ENCODE peak calls at places on chromosomes 6 and 20, in seven cellular contexts. C is tibial artery; Z is cardiac muscle cell; W is OCI-LY7; Q is CD4-positive, CD25-positive, alpha-beta regulatory T cell; G is upper lobe of left lung; D is right atrium auricular region. O is an unnamed sample.

GRCh38 chr20:4813076-4813838 is 91.5 kb downstream of the PRND start:
- DNase-seq in Q (no peak), D (no peak), W (peak; percentile 87), G (peak; percentile 55), Z (no peak), C (peak; percentile 64), O (no peak)

GRCh38 chr6:75431379-75431778 is 62.2 kb downstream of the FILIP1 start:
- DNase-seq in Z (peak; percentile 56), C (no peak), G (no peak), D (no peak), W (no peak), Q (no peak), O (peak; percentile 59)

GRCh38 chr20:32249030-32249738 is 28.3 kb upstream of the KIF3B start:
- DNase-seq in C (no peak), Q (peak; percentile 36), G (no peak), Z (no peak), W (no peak), D (no peak), O (peak; percentile 57)

GRCh38 chr6:134195164-134195906 is 122.6 kb downstream of the SGK1 start:
- DNase-seq in Q (no peak), W (no peak), D (no peak), G (no peak), Z (no peak), C (no peak), O (peak; percentile 78)

GRCh38 chr6:122495612-122496011 is 24.0 kb upstream of the SERINC1 start:
- DNase-seq in G (no peak), Q (no peak), W (no peak), D (no peak), C (no peak), Z (no peak), O (no peak)

GRCh38 chr6:30411515-30412207 is 66.7 kb downstream of the RPP21 start:
- DNase-seq in C (no peak), D (no peak), Z (peak; percentile 57), W (peak; percentile 57), Q (peak; percentile 44), G (peak; percentile 62), O (no peak)

GRCh38 chr20:62741191-62741676 is 32.6 kb downstream of the NTSR1 start:
- DNase-seq in W (no peak), C (peak; percentile 50), Q (no peak), D (no peak), Z (peak; percentile 61), G (no peak), O (peak; percentile 47)

GRCh38 chr6:583639-584038 is 73.3 kb downstream of the HUS1B start:
- DNase-seq in G (no peak), D (no peak), Z (peak; percentile 31), Q (no peak), C (no peak), W (no peak), O (no peak)

GRCh38 chr20:17921774-17922173 is 46.8 kb downstream of the SNX5 start:
- DNase-seq in C (no peak), G (no peak), Z (no peak), Q (no peak), W (no peak), D (no peak), O (no peak)

GRCh38 chr20:50266293-50267040 is 75.8 kb downstream of the CEBPB start:
- DNase-seq in Z (no peak), C (no peak), D (no peak), Q (no peak), G (no peak), W (no peak), O (peak; percentile 43)

GRCh38 chr6:165573671-165574070 is 89.4 kb downstream of the PDE10A start:
- DNase-seq in Z (peak; percentile 49), Q (no peak), C (no peak), G (no peak), D (peak; percentile 79), W (no peak), O (no peak)

GRCh38 chr20:651713-652610 is 1.0 kb downstream of the SRXN1 start:
- DNase-seq in Z (peak; percentile 56), W (peak; percentile 33), Q (no peak), D (peak; percentile 62), C (no peak), G (peak; percentile 31), O (peak; percentile 89)

GRCh38 chr6:8982659-8983058 is 547.3 kb upstream of the SLC35B3 start:
- DNase-seq in C (no peak), Z (no peak), Q (no peak), W (no peak), D (no peak), G (no peak), O (no peak)

GRCh38 chr20:41392871-41393704 is 26.5 kb upstream of the EMILIN3 start:
- DNase-seq in C (no peak), G (no peak), Z (no peak), W (no peak), D (peak; percentile 66), Q (no peak), O (peak; percentile 38)

GRCh38 chr6:164109770-164110140 is 695.2 kb downstream of the QKI start:
- DNase-seq in D (no peak), C (no peak), G (peak; percentile 33), Z (no peak), Q (no peak), W (peak; percentile 6), O (no peak)

GRCh38 chr6:79864001-79864400 is 83.4 kb downstream of the ELOVL4 start:
- DNase-seq in C (no peak), G (no peak), Q (no peak), D (no peak), W (no peak), Z (peak; percentile 18), O (no peak)

GRCh38 chr6:30260036-30260504 is 46.9 kb upstream of the TRIM26 start:
- DNase-seq in G (no peak), Z (no peak), Q (no peak), D (no peak), W (no peak), C (no peak), O (peak; percentile 18)

GRCh38 chr6:89640804-89641203 is 2.3 kb upstream of the LYRM2 start:
- DNase-seq in C (no peak), Z (no peak), W (no peak), Q (no peak), G (no peak), D (no peak), O (peak; percentile 76)

GRCh38 chr6:112466378-112467151 is 119.4 kb downstream of the RFPL4B start:
- DNase-seq in C (no peak), D (no peak), Q (no peak), Z (no peak), W (no peak), G (no peak), O (no peak)

GRCh38 chr6:21691685-21692346 is 98.3 kb downstream of the SOX4 start:
- DNase-seq in C (no peak), Q (no peak), Z (no peak), G (no peak), D (no peak), W (no peak), O (no peak)

GRCh38 chr20:58228484-58229197 is at the start of gene ANKRD60:
- DNase-seq in C (no peak), Q (peak; percentile 59), W (no peak), Z (peak; percentile 61), D (no peak), G (no peak), O (peak; percentile 93)

GRCh38 chr20:58227391-58228102 is 906 bp downstream of the ANKRD60 start:
- DNase-seq in Q (no peak), C (no peak), D (no peak), G (no peak), Z (no peak), W (no peak), O (no peak)

GRCh38 chr20:58229198-58229802 is 847 bp upstream of the ANKRD60 start:
- DNase-seq in Z (no peak), D (no peak), G (no peak), C (no peak), Q (no peak), W (no peak), O (no peak)

GRCh38 chr20:58225490-58226200 is 2.8 kb downstream of the ANKRD60 start:
- DNase-seq in Z (no peak), D (no peak), G (no peak), W (no peak), Q (no peak), C (no peak), O (no peak)

GRCh38 chr20:58228103-58228483 is 360 bp downstream of the ANKRD60 start:
- DNase-seq in Q (no peak), G (no peak), D (no peak), C (no peak), W (no peak), Z (no peak), O (no peak)
- H3K4me3 ChIP-seq in Q (no peak overlapping the region), G (peak overlapping the region; percentile 16), D (no peak overlapping the region), C (no peak overlapping the region), W (no peak overlapping the region), Z (no peak overlapping the region), O (peak overlapping the region; percentile 49)

DNA sequence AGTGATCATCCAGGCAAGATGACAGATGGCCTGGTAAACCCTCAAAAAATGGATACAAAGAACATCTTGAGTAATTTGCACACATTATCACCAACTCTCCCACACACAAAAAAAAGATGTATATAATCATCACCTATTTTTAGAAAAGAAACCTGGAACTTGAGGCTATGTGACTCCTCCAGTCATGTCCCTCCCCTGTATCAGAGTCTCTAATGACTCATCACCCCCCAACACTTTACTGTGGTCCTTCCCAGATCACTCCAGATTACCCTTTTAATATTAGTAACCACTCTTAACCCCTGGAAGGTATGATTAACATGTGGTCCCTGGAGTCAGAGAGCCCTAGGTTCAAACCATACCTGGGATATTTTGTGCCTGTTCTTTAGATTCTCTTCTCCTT is 144.8 kb downstream of the ZNF217 start:
- DNase-seq in Q (no peak), G (no peak), D (no peak), Z (no peak), W (no peak), C (no peak), O (no peak)
- H3K9me3 ChIP-seq in Q (peaks cover 20% of the 10 kb centered on the region), G (no peaks in the 10 kb centered on the region), D (no peaks in the 10 kb centered on the region), Z (no peaks in the 10 kb centered on the region), W (peaks cover 23% of the 10 kb centered on the region), C (no peaks in the 10 kb centered on the region), O (no peaks in the 10 kb centered on the region)

DNA sequence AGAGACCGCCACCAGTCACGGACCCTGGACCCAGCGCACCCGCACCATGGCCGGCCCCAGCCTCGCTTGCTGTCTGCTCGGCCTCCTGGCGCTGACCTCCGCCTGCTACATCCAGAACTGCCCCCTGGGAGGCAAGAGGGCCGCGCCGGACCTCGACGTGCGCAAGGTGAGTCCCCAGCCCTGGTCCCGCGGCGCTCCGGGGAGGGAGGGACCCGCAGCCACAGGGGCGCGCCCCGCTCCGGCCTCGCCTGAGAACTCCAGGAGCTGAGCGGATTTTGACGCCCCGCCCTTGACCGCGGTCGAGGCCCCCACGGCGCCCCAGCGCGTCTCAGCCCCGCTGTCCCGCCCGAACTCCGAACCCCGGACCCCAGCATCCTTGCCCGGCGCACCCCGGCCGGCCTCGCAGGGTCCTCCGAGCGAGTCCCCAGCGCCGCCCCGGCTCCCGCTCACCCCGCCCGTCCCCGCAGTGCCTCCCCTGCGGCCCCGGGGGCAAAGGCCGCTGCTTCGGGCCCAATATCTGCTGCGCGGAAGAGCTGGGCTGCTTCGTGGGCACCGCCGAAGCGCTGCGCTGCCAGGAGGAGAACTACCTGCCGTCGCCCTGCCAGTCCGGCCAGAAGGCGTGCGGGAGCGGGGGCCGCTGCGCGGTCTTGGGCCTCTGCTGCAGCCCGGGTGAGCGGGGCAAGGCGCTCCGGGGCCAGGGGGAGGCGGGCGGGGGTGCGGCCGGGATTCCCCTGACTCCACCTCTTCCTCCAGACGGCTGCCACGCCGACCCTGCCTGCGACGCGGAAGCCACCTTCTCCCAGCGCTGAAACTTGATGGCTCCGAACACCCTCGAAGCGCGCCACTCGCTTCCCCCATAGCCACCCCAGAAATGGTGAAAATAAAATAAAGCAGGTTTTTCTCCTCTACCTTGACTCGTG is at the start of gene OXT:
- DNase-seq in D (no peak), G (peak; percentile 50), C (no peak), W (no peak), Q (peak; percentile 61), Z (no peak), O (no peak)
- H3K4me3 ChIP-seq in D (peak within 1 kb of the TSS; percentile 33), G (peak within 1 kb of the TSS; percentile 45), C (peak within 1 kb of the TSS; percentile 52), W (no peak within 1 kb of the TSS), Q (no peak within 1 kb of the TSS), Z (peak within 1 kb of the TSS; percentile 13), O (peak within 1 kb of the TSS; percentile 54)

GRCh38 chr6:61622601-61623000 is 663.4 kb downstream of the KHDRBS2 start:
- DNase-seq in Q (no peak), G (no peak), C (no peak), Z (no peak), W (no peak), D (no peak), O (no peak)
- H3K9me3 ChIP-seq in Q (peaks cover 5% of the 10 kb centered on the region), G (no peaks in the 10 kb centered on the region), C (no peaks in the 10 kb centered on the region), Z (no peaks in the 10 kb centered on the region), W (no peaks in the 10 kb centered on the region), D (no peaks in the 10 kb centered on the region), O (no peaks in the 10 kb centered on the region)

O was measured in osteoblast.